ENCODE peak calls at places on chromosomes 6 and 20, in six cellular contexts. X is heart right ventricle, M is brain microvascular endothelial cell, D is neural progenitor cell, R is BE2C, N is MM.1S. B is an unnamed sample.

GRCh38 chr6:26311012-26311384 is 54.0 kb upstream of the BTN3A2 start:
- DNase-seq in X (no peak), M (peak), D (peak), R (peak), N (peak), B (no peak)

GRCh38 chr20:63091901-63092659 is 85.3 kb upstream of the BHLHE23 start:
- DNase-seq in X (peak), M (no peak), D (no peak), R (peak), N (no peak), B (no peak)

GRCh38 chr6:52454556-52454955 is 34.4 kb downstream of the EFHC1 start:
- DNase-seq in X (no peak), M (no peak), D (no peak), R (no peak), N (no peak), B (peak)

GRCh38 chr6:157281570-157281969 is 41.7 kb downstream of the TMEM242 start:
- DNase-seq in X (no peak), M (peak), D (no peak), R (peak), N (no peak), B (no peak)

GRCh38 chr6:19837511-19838441 is 606 bp downstream of the ID4 start:
- DNase-seq in X (peak), M (no peak), D (peak), R (peak), N (no peak), B (no peak)

GRCh38 chr6:4914412-4915159 is 89.3 kb downstream of the RPP40 start:
- DNase-seq in X (no peak), M (peak), D (no peak), R (no peak), N (no peak), B (no peak)

GRCh38 chr20:40933758-40934157 is 94.9 kb upstream of the TOP1 start:
- DNase-seq in X (no peak), M (no peak), D (no peak), R (no peak), N (no peak), B (no peak)

GRCh38 chr6:158290659-158291058 is 21.6 kb upstream of the TULP4 start:
- DNase-seq in X (no peak), M (no peak), D (no peak), R (no peak), N (peak), B (peak)

GRCh38 chr6:134979142-134979541 is 29.2 kb upstream of the ALDH8A1 start:
- DNase-seq in X (no peak), M (no peak), D (no peak), R (no peak), N (no peak), B (no peak)

GRCh38 chr6:15922510-15923307 is 206.2 kb upstream of the MYLIP start:
- DNase-seq in X (no peak), M (peak), D (no peak), R (peak), N (no peak), B (no peak)

GRCh38 chr6:161503570-161503969 is 229.7 kb upstream of the AGPAT4 start:
- DNase-seq in X (no peak), M (no peak), D (no peak), R (no peak), N (no peak), B (no peak)

GRCh38 chr6:107535626-107536025 is 45.7 kb downstream of the SOBP start:
- DNase-seq in X (no peak), M (no peak), D (peak), R (no peak), N (no peak), B (no peak)

GRCh38 chr6:1190361-1190760 is 121.5 kb upstream of the FOXQ1 start:
- DNase-seq in X (no peak), M (peak), D (no peak), R (no peak), N (no peak), B (peak)

GRCh38 chr6:134920422-134920821 is 29.5 kb downstream of the ALDH8A1 start:
- DNase-seq in X (no peak), M (no peak), D (no peak), R (no peak), N (no peak), B (no peak)

GRCh38 chr6:47278545-47278944 is 31.2 kb downstream of the TNFRSF21 start:
- DNase-seq in X (no peak), M (no peak), D (no peak), R (no peak), N (no peak), B (peak)

GRCh38 chr6:117840541-117840983 is 66.5 kb upstream of the SLC35F1 start:
- DNase-seq in X (no peak), M (peak), D (peak), R (peak), N (peak), B (peak)
- TF ChIP-seq CTCF in X (no peak), M (peak), D (peak), R (peak), N (peak), B (peak)

DNA sequence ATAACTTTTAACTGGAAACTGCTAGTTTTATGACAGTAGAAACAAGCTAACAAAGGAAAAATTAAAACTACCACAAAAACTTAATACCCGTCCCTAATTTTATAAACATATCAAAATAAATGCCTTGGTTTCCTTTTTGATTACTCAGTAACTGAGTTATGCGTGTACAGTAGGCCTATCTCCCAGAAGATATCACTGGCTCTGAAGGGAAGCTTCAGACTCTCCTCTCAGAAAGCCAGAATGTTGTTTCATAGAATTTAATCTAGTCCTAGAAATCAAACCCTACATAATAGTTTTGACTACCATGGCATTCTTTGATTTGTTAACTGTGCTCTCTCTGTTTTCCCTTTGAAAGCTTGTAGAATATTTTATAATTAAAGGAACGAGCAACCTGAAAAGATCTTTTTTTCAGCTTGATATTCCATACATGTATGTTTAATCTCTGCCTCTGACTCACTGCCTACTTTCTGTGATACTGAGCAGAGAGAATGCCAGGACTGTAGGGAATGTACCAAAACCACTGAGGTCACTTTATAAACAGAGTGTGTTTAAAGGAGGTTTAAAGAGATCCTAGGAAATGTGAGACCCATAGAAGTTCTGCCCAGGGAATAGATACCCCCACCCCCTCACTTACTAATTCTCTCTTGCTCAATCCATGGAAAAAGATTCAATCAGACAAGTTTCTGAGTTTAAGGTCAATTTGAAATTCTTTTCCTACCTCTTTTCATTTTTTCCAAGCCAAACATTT is 311.5 kb downstream of the HDGFL1 start:
- DNase-seq in X (no peak), M (peak), D (no peak), R (no peak), N (no peak), B (peak)
- H3K4me3 ChIP-seq in X (no peak), M (no peak), D (no peak), R (no peak), N (no peak), B (no peak)

GRCh38 chr6:35622283-35622682 is 66.4 kb downstream of the FKBP5 start:
- DNase-seq in X (no peak), M (no peak), D (no peak), R (no peak), N (no peak), B (no peak)

GRCh38 chr6:35620706-35621105 is 68.0 kb downstream of the FKBP5 start:
- DNase-seq in X (no peak), M (no peak), D (no peak), R (no peak), N (no peak), B (no peak)

GRCh38 chr6:35629876-35630378 is 58.8 kb downstream of the FKBP5 start:
- DNase-seq in X (no peak), M (no peak), D (no peak), R (no peak), N (no peak), B (no peak)

GRCh38 chr6:35624341-35625070 is 64.2 kb downstream of the FKBP5 start:
- DNase-seq in X (no peak), M (no peak), D (no peak), R (no peak), N (peak), B (no peak)
- TF ChIP-seq CTCF in X (peak), M (peak), D (peak), R (peak), N (peak), B (peak)

GRCh38 chr6:37005827-37006514 is 516 bp downstream of the FGD2 start:
- DNase-seq in X (no peak), M (no peak), D (no peak), R (no peak), N (no peak), B (no peak)

GRCh38 chr6:37006793-37007339 is 1.4 kb downstream of the FGD2 start:
- DNase-seq in X (no peak), M (no peak), D (no peak), R (no peak), N (no peak), B (no peak)

GRCh38 chr6:37007340-37008043 is 2.0 kb downstream of the FGD2 start:
- DNase-seq in X (no peak), M (no peak), D (no peak), R (no peak), N (no peak), B (no peak)

GRCh38 chr6:37010402-37010892 is 5.0 kb downstream of the FGD2 start:
- DNase-seq in X (no peak), M (no peak), D (no peak), R (no peak), N (no peak), B (no peak)

GRCh38 chr6:37008484-37009186 is 3.2 kb downstream of the FGD2 start:
- DNase-seq in X (no peak), M (no peak), D (no peak), R (no peak), N (no peak), B (no peak)
- H3K4me3 ChIP-seq in X (no peak), M (no peak), D (no peak), R (no peak), N (no peak), B (no peak)

DNA sequence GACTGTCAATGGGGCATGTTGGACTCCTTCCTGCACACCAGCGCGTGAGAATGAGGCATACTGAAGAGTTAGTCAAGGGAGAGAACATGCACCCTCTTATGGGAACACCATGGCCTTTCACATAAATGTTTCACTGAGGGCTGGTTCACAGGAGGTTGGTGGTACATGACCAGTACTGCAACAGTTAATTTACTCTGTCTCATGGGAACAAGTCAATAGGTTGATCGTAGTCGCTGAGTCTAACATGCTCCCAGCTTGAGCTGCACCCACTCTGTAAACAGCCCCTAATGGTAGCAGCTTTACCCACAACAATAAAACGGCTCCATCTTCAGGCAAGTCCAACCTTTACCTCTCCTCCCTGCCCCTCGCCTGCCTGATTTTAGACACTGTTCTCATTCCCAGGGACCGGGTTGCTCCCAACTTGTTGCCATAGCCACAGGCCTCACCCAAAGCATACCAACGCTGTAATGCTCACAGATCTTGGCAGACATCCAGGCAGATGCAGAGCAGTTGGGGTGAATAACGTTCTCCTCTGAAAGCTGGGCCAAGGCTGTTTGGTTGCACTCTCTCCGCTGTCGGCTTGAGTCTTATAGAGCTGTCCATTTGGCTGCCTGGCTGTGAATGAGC is 111.3 kb downstream of the LY86 start:
- DNase-seq in X (peak), M (peak), D (peak), R (peak), N (no peak), B (peak)
- TF ChIP-seq CTCF in X (no peak), M (no peak), D (no peak), R (peak), N (no peak), B (peak)